ENCODE peak calls at places on chromosome 18, in seven cellular contexts. D is neural progenitor cell, X is H9, O is HepG2, G is fibroblast of lung, J is IMR-90, A is PC-9. Z is an unnamed sample.

GRCh38 chr18:44939037-44939665 is 258.5 kb downstream of the SETBP1 start:
- DNase-seq in D (no peak), X (no peak), O (no peak), G (no peak), J (no peak), A (no peak), Z (no peak)

GRCh38 chr18:7256959-7257742 is 26.3 kb downstream of the LRRC30 start:
- DNase-seq in D (peak; percentile 75), X (no peak), O (no peak), G (no peak), J (no peak), A (no peak), Z (no peak)

GRCh38 chr18:63082661-63083531 is 236.7 kb downstream of the BCL2 start:
- DNase-seq in D (no peak), X (no peak), O (no peak), G (peak; percentile 9), J (no peak), A (peak; percentile 58), Z (no peak)

GRCh38 chr18:26780520-26781325 is 84.8 kb downstream of the AQP4 start:
- DNase-seq in D (no peak), X (no peak), O (no peak), G (no peak), J (no peak), A (no peak), Z (no peak)

GRCh38 chr18:75130591-75131274 is 78.2 kb downstream of the PTGR3 start:
- DNase-seq in D (peak; percentile 11), X (no peak), O (no peak), G (peak; percentile 36), J (peak; percentile 12), A (no peak), Z (no peak)

GRCh38 chr18:41486581-41486980 is 468.5 kb upstream of the PIK3C3 start:
- DNase-seq in D (no peak), X (no peak), O (no peak), G (no peak), J (no peak), A (no peak), Z (no peak)

GRCh38 chr18:28086530-28087172 is 90.3 kb downstream of the CDH2 start:
- DNase-seq in D (peak; percentile 62), X (no peak), O (peak; percentile 72), G (peak; percentile 43), J (peak; percentile 68), A (no peak), Z (no peak)

GRCh38 chr18:44518091-44518490 is 162.6 kb upstream of the SETBP1 start:
- DNase-seq in D (no peak), X (no peak), O (no peak), G (peak; percentile 31), J (no peak), A (no peak), Z (no peak)

GRCh38 chr18:4931209-4931608 is 265.8 kb downstream of the AKAIN1 start:
- DNase-seq in D (no peak), X (no peak), O (no peak), G (no peak), J (no peak), A (no peak), Z (no peak)

GRCh38 chr18:45106331-45106774 is 425.7 kb downstream of the SETBP1 start:
- DNase-seq in D (no peak), X (no peak), O (no peak), G (peak; percentile 35), J (no peak), A (no peak), Z (peak; percentile 51)

GRCh38 chr18:62596145-62597005 is 73.5 kb downstream of the ZCCHC2 start:
- DNase-seq in D (peak; percentile 55), X (no peak), O (no peak), G (no peak), J (no peak), A (peak; percentile 18), Z (no peak)

GRCh38 chr18:54254265-54254758 is 15.0 kb upstream of the POLI start:
- DNase-seq in D (no peak), X (no peak), O (peak; percentile 98), G (peak; percentile 28), J (peak; percentile 20), A (peak; percentile 88), Z (no peak)

GRCh38 chr18:8546677-8547076 is 62.6 kb upstream of the RAB12 start:
- DNase-seq in D (no peak), X (no peak), O (no peak), G (no peak), J (no peak), A (no peak), Z (no peak)
- H2AFZ ChIP-seq in D (no peak overlapping the region), X (no peak overlapping the region), O (no peak overlapping the region), G (no peak overlapping the region), J (no peak overlapping the region), A (no peak overlapping the region), Z (no peak overlapping the region)

DNA sequence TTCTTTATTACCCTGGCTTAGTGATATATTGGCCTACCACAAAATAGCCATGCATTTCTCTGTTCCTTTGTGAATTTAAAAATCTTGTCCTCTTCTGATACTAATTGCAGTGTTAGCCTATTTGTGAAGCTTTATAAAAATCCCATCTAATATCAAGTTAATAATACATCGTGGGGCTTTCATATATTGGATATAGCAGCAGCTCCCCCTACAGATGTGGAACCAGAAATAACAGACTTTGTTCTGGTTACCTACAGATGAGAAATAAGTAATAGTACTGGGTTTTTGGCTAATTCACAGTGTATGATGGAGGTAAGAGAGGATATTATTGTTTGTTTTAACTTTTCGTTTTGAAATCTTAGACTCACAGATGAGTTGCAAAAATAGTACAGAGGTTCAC is 1661.7 kb upstream of the PIK3C3 start:
- DNase-seq in D (peak; percentile 44), X (no peak), O (no peak), G (peak; percentile 65), J (no peak), A (no peak), Z (no peak)
- TF ChIP-seq CTCF in D (peak; percentile 67), X (peak; percentile 64), O (no peak), G (peak; percentile 58), J (no peak), A (no peak), Z (no peak)

GRCh38 chr18:72772916-72773315 is 94.9 kb downstream of the NETO1 start:
- DNase-seq in D (no peak), X (no peak), O (no peak), G (no peak), J (no peak), A (no peak), Z (no peak)

GRCh38 chr18:72768681-72769229 is 99.0 kb downstream of the NETO1 start:
- DNase-seq in D (peak; percentile 28), X (no peak), O (no peak), G (no peak), J (no peak), A (no peak), Z (no peak)
- H2AFZ ChIP-seq in D (no peak overlapping the region), X (no peak overlapping the region), O (no peak overlapping the region), G (no peak overlapping the region), J (no peak overlapping the region), A (no peak overlapping the region), Z (no peak overlapping the region)

GRCh38 chr18:8987250-8987649 is 115.2 kb upstream of the NDUFV2 start:
- DNase-seq in D (no peak), X (no peak), O (no peak), G (no peak), J (peak; percentile 23), A (no peak), Z (no peak)

GRCh38 chr18:8989855-8990254 is 112.6 kb upstream of the NDUFV2 start:
- DNase-seq in D (no peak), X (no peak), O (no peak), G (no peak), J (no peak), A (no peak), Z (no peak)

GRCh38 chr18:8989017-8989416 is 113.5 kb upstream of the NDUFV2 start:
- DNase-seq in D (no peak), X (no peak), O (no peak), G (no peak), J (no peak), A (no peak), Z (no peak)

GRCh38 chr18:8990276-8991031 is 112.0 kb upstream of the NDUFV2 start:
- DNase-seq in D (no peak), X (no peak), O (no peak), G (no peak), J (no peak), A (no peak), Z (no peak)

DNA sequence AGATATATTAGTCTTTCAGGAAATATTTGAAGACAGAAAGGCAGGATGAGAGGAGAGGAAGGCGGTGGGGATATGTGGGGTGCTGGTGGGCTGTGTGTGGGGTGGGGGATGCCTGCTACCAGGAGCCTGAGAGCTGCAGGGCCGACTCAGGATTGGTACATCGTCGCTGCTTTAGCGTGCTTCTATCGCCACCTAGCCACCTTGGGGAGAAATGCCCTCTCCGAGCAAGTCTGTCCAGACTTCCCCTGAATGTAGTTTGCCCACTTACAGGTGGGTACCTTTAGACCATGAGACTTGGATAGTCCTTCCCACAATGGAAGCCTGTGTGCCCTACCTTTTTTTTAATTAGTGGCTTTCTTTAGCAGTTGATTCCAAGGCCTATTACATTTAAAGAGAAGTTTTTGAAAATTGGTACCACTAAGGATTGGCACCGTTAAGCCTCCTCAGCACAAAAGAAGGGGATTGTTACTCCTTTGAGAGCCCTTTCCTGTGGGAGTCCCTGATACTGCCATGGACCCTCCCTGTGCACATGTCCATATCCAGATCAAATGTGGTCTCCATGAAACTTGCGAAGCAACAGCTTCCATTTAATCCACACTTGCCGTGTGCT is 114.1 kb upstream of the NDUFV2 start:
- DNase-seq in D (peak; percentile 88), X (peak; percentile 74), O (peak; percentile 46), G (peak; percentile 73), J (peak; percentile 69), A (peak; percentile 43), Z (peak; percentile 69)
- TF ChIP-seq CTCF in D (peak; percentile 84), X (peak; percentile 88), O (peak; percentile 91), G (peak; percentile 95), J (peak; percentile 89), A (peak; percentile 85), Z (peak; percentile 93)

GRCh38 chr18:56321470-56321869 is 316.9 kb downstream of the TXNL1 start:
- DNase-seq in D (no peak), X (no peak), O (no peak), G (peak; percentile 18), J (no peak), A (no peak), Z (no peak)
- H2AFZ ChIP-seq in D (peak overlapping the region; percentile 18), X (no peak overlapping the region), O (no peak overlapping the region), G (no peak overlapping the region), J (no peak overlapping the region), A (no peak overlapping the region), Z (no peak overlapping the region)

GRCh38 chr18:76252880-76253279 is 242.2 kb downstream of the ZNF516 start:
- DNase-seq in D (peak; percentile 55), X (no peak), O (no peak), G (peak; percentile 29), J (peak; percentile 6), A (no peak), Z (peak; percentile 30)
- TF ChIP-seq CTCF in D (peak; percentile 86), X (peak; percentile 80), O (peak; percentile 38), G (peak; percentile 65), J (peak; percentile 43), A (peak; percentile 49), Z (peak; percentile 69)

GRCh38 chr18:10900435-10900834 is 248.9 kb downstream of the PIEZO2 start:
- DNase-seq in D (no peak), X (no peak), O (peak; percentile 77), G (no peak), J (no peak), A (no peak), Z (no peak)
- H2AFZ ChIP-seq in D (no peak overlapping the region), X (no peak overlapping the region), O (no peak overlapping the region), G (no peak overlapping the region), J (no peak overlapping the region), A (no peak overlapping the region), Z (no peak overlapping the region)